ENCODE peak calls at places on chromosomes 11 and 22, in six cellular contexts. N is left cardiac atrium, U is AG08395, B is body of pancreas, M is H9, V is G401. G is an unnamed sample.

GRCh38 chr11:119103793-119104192 is 2.1 kb upstream of the DPAGT1 start:
- DNase-seq in N (no peak), U (no peak), B (no peak), M (no peak), V (no peak), G (no peak)

GRCh38 chr11:64092761-64093136 is 57.0 kb downstream of the FLRT1 start:
- DNase-seq in N (no peak), U (no peak), B (no peak), M (no peak), V (no peak), G (no peak)

GRCh38 chr11:43515090-43515489 is 156.4 kb downstream of the TTC17 start:
- DNase-seq in N (no peak), U (no peak), B (no peak), M (peak), V (peak), G (peak)

GRCh38 chr22:24553597-24554315 is 1.2 kb downstream of the GUCD1 start:
- DNase-seq in N (no peak), U (no peak), B (no peak), M (no peak), V (peak), G (no peak)

GRCh38 chr11:2701230-2701629 is 1.4 kb upstream of the KCNQ1OT1 start:
- DNase-seq in N (peak), U (no peak), B (no peak), M (no peak), V (no peak), G (no peak)

GRCh38 chr11:107844041-107844440 is 14.5 kb downstream of the SLC35F2 start:
- DNase-seq in N (no peak), U (peak), B (no peak), M (no peak), V (no peak), G (no peak)

GRCh38 chr11:5992604-5993251 is 5.9 kb upstream of the OR52L1 start:
- DNase-seq in N (no peak), U (peak), B (no peak), M (no peak), V (peak), G (peak)

GRCh38 chr22:33726294-33726711 is 194.0 kb downstream of the LARGE1 start:
- DNase-seq in N (no peak), U (peak), B (peak), M (no peak), V (peak), G (peak)

GRCh38 chr11:35235944-35236666 is 97.1 kb downstream of the CD44 start:
- DNase-seq in N (no peak), U (peak), B (peak), M (no peak), V (no peak), G (no peak)

GRCh38 chr11:33722579-33723234 is 13.5 kb downstream of the CD59 start:
- DNase-seq in N (no peak), U (peak), B (no peak), M (no peak), V (no peak), G (no peak)

GRCh38 chr22:49670610-49671330 is 156.9 kb downstream of the BRD1 start:
- DNase-seq in N (peak), U (no peak), B (peak), M (peak), V (no peak), G (no peak)

GRCh38 chr22:27377901-27378300 is 423.7 kb downstream of the MN1 start:
- DNase-seq in N (no peak), U (no peak), B (peak), M (no peak), V (no peak), G (no peak)

GRCh38 chr11:8285796-8286195 is 22.1 kb upstream of the LMO1 start:
- DNase-seq in N (no peak), U (no peak), B (no peak), M (peak), V (no peak), G (no peak)

GRCh38 chr22:45083659-45084305 is 74.0 kb upstream of the PHF21B start:
- DNase-seq in N (no peak), U (peak), B (no peak), M (no peak), V (no peak), G (no peak)

GRCh38 chr11:12625438-12626071 is 48.7 kb upstream of the TEAD1 start:
- DNase-seq in N (no peak), U (peak), B (no peak), M (no peak), V (no peak), G (no peak)

GRCh38 chr11:36352919-36353318 is 56.8 kb downstream of the PRR5L start:
- DNase-seq in N (no peak), U (no peak), B (no peak), M (no peak), V (no peak), G (no peak)

GRCh38 chr11:7869467-7869866 is 61.6 kb downstream of the OR10A6 start:
- DNase-seq in N (no peak), U (no peak), B (no peak), M (no peak), V (no peak), G (no peak)

GRCh38 chr22:38953577-38954413 is 3.6 kb upstream of the APOBEC3A start:
- DNase-seq in N (no peak), U (no peak), B (no peak), M (no peak), V (no peak), G (no peak)

GRCh38 chr22:35631597-35631996 is 14.5 kb upstream of the MB start:
- DNase-seq in N (no peak), U (no peak), B (peak), M (peak), V (peak), G (no peak)

GRCh38 chr22:19871023-19871844 is 16.6 kb upstream of the GNB1L start:
- DNase-seq in N (peak), U (no peak), B (peak), M (no peak), V (no peak), G (no peak)

GRCh38 chr11:554824-555499 is 5.6 kb downstream of the LMNTD2 start:
- DNase-seq in N (peak), U (peak), B (peak), M (peak), V (peak), G (peak)

GRCh38 chr22:32469799-32470212 is 4.8 kb upstream of the FBXO7 start:
- DNase-seq in N (no peak), U (peak), B (no peak), M (no peak), V (peak), G (no peak)

GRCh38 chr11:121578216-121579063 is 125.7 kb upstream of the SORL1-AS1 start:
- DNase-seq in N (no peak), U (no peak), B (no peak), M (no peak), V (no peak), G (no peak)

GRCh38 chr22:41242396-41243117 is 1.8 kb upstream of the CHADL start:
- DNase-seq in N (no peak), U (no peak), B (no peak), M (no peak), V (no peak), G (no peak)

GRCh38 chr11:132943325-132943736 is 589.0 kb downstream of the OPCML start:
- DNase-seq in N (no peak), U (no peak), B (no peak), M (no peak), V (peak), G (no peak)

GRCh38 chr11:9642894-9643293 is 21.0 kb upstream of the SWAP70 start:
- DNase-seq in N (no peak), U (no peak), B (no peak), M (no peak), V (no peak), G (no peak)

GRCh38 chr11:11426226-11426915 is 73.3 kb upstream of the CSNK2A3 start:
- DNase-seq in N (no peak), U (peak), B (no peak), M (no peak), V (no peak), G (no peak)

GRCh38 chr11:73671701-73672100 is 25.3 kb downstream of the PLEKHB1 start:
- DNase-seq in N (peak), U (no peak), B (no peak), M (no peak), V (no peak), G (no peak)

GRCh38 chr11:93552874-93553273 is 9.7 kb upstream of the SMCO4 start:
- DNase-seq in N (no peak), U (no peak), B (no peak), M (no peak), V (no peak), G (no peak)

GRCh38 chr22:30694171-30694637 is 470 bp upstream of the OSBP2 start:
- DNase-seq in N (peak), U (peak), B (peak), M (peak), V (peak), G (peak)

GRCh38 chr11:66966351-66966750 is 8.2 kb upstream of the PC start:
- DNase-seq in N (no peak), U (no peak), B (no peak), M (no peak), V (no peak), G (no peak)

GRCh38 chr11:44894217-44894617 is 56.5 kb downstream of the TP53I11 start:
- DNase-seq in N (peak), U (peak), B (peak), M (peak), V (peak), G (peak)

GRCh38 chr11:134915881-134916280 is 503.8 kb upstream of the B3GAT1 start:
- DNase-seq in N (no peak), U (no peak), B (no peak), M (no peak), V (no peak), G (no peak)

GRCh38 chr11:17526931-17527660 is 17.1 kb downstream of the USH1C start:
- DNase-seq in N (no peak), U (no peak), B (no peak), M (no peak), V (no peak), G (no peak)

GRCh38 chr22:43230983-43231723 is 44.2 kb upstream of the TTLL12 start:
- DNase-seq in N (peak), U (peak), B (peak), M (peak), V (peak), G (peak)

GRCh38 chr22:35681454-35682050 is 33.3 kb downstream of the APOL6 start:
- DNase-seq in N (no peak), U (no peak), B (no peak), M (no peak), V (no peak), G (no peak)

GRCh38 chr11:11533751-11534150 is 88.1 kb downstream of the GALNT18 start:
- DNase-seq in N (no peak), U (no peak), B (no peak), M (no peak), V (peak), G (no peak)

G was measured in cerebellum.